ENCODE peak calls at places on chromosomes 13 and 19, in seven cellular contexts. N, Z, R, Y, Q, M and D are unnamed samples.

GRCh38 chr13:51027644-51028043 is 83.4 kb downstream of the C13orf42 start:
- DNase-seq in N (no peak), Z (no peak), R (no peak), Y (no peak), Q (no peak), M (no peak), D (no peak)

GRCh38 chr13:111556496-111556895 is 236.1 kb downstream of the TEX29 start:
- DNase-seq in N (no peak), Z (no peak), R (no peak), Y (no peak), Q (no peak), M (no peak), D (no peak)

GRCh38 chr13:24615114-24615513 is 65.1 kb upstream of the ATP12A start:
- DNase-seq in N (no peak), Z (no peak), R (no peak), Y (no peak), Q (no peak), M (no peak), D (no peak)

GRCh38 chr13:59247166-59247565 is 916.6 kb downstream of the DIAPH3 start:
- DNase-seq in N (no peak), Z (no peak), R (peak), Y (no peak), Q (peak), M (peak), D (no peak)

GRCh38 chr19:39558623-39559117 is 18.7 kb upstream of the EID2 start:
- DNase-seq in N (no peak), Z (no peak), R (no peak), Y (no peak), Q (no peak), M (no peak), D (no peak)

GRCh38 chr13:47708386-47708785 is 292.7 kb downstream of the SUCLA2 start:
- DNase-seq in N (no peak), Z (no peak), R (no peak), Y (no peak), Q (no peak), M (no peak), D (peak)

GRCh38 chr13:93655132-93655531 is 428.5 kb downstream of the GPC6 start:
- DNase-seq in N (no peak), Z (no peak), R (no peak), Y (no peak), Q (no peak), M (no peak), D (no peak)

GRCh38 chr13:44004881-44005280 is 125.2 kb downstream of the LACC1 start:
- DNase-seq in N (peak), Z (no peak), R (no peak), Y (no peak), Q (no peak), M (no peak), D (peak)

GRCh38 chr19:41445575-41445974 is 2.6 kb downstream of the ERICH4 start:
- DNase-seq in N (no peak), Z (no peak), R (no peak), Y (no peak), Q (no peak), M (no peak), D (no peak)

GRCh38 chr13:39419866-39420265 is 183.1 kb downstream of the LHFPL6 start:
- DNase-seq in N (no peak), Z (no peak), R (no peak), Y (no peak), Q (no peak), M (no peak), D (no peak)